ENCODE peak calls at places on chromosomes 11 and 22, in six cellular contexts. A, H, J, P, K and M are unnamed samples.
A peak's percentile ranks its signal among the peaks of the same experiment; 100 is the strongest.

GRCh38 chr22:31611065-31611760 is 50.8 kb downstream of the PISD start:
- DNase-seq in K (no peak), A (no peak), J (no peak), P (no peak), H (no peak), M (no peak)

GRCh38 chr22:42202669-42203068 is 67.8 kb downstream of the TCF20 start:
- DNase-seq in A (no peak), K (no peak), P (no peak), H (peak; percentile 25), J (peak; percentile 30), M (no peak)

GRCh38 chr11:11186249-11186648 is 166.8 kb downstream of the CSNK2A3 start:
- DNase-seq in K (no peak), P (no peak), A (no peak), J (no peak), H (no peak), M (no peak)

GRCh38 chr11:66567787-66568123 is 651 bp downstream of the CTSF start:
- DNase-seq in J (no peak), P (no peak), A (no peak), H (no peak), K (no peak), M (no peak)

GRCh38 chr22:37289156-37289735 is 6.9 kb downstream of the CYTH4 start:
- DNase-seq in K (no peak), P (no peak), J (no peak), H (no peak), A (no peak), M (no peak)

GRCh38 chr11:1122356-1123002 is 35.3 kb upstream of the MUC5AC start:
- DNase-seq in A (no peak), H (no peak), J (no peak), K (no peak), P (no peak), M (no peak)

GRCh38 chr11:24324211-24324610 is 172.6 kb upstream of the LUZP2 start:
- DNase-seq in H (peak; percentile 41), J (no peak), P (peak; percentile 1), A (no peak), K (no peak), M (no peak)

GRCh38 chr11:34639545-34639944 is 18.7 kb downstream of the EHF start:
- DNase-seq in J (no peak), A (no peak), H (peak; percentile 76), K (no peak), P (no peak), M (no peak)

GRCh38 chr22:17795661-17796548 is 21.6 kb upstream of the BID start:
- DNase-seq in J (no peak), K (peak; percentile 52), P (no peak), H (no peak), A (no peak), M (no peak)

GRCh38 chr11:100190395-100190794 is 496.7 kb upstream of the ARHGAP42 start:
- DNase-seq in P (no peak), H (no peak), A (no peak), K (no peak), J (no peak), M (no peak)

GRCh38 chr11:115391598-115391997 is 112.6 kb downstream of the CADM1 start:
- DNase-seq in H (no peak), J (no peak), K (no peak), P (no peak), A (no peak), M (no peak)

GRCh38 chr11:115334932-115335788 is 169.1 kb downstream of the CADM1 start:
- DNase-seq in A (peak; percentile 16), H (peak; percentile 51), P (no peak), K (no peak), J (peak; percentile 38), M (peak; percentile 7)

GRCh38 chr22:47474895-47475294 is 712.4 kb downstream of the TBC1D22A start:
- DNase-seq in A (no peak), P (no peak), J (no peak), H (no peak), K (no peak), M (no peak)

GRCh38 chr11:35802221-35802620 is 139.6 kb downstream of the TRIM44 start:
- DNase-seq in J (no peak), H (no peak), K (no peak), P (no peak), A (peak; percentile 68), M (no peak)

GRCh38 chr11:69670158-69670845 is 4.9 kb downstream of the LTO1 start:
- DNase-seq in P (peak; percentile 32), K (peak; percentile 90), J (peak; percentile 88), H (peak; percentile 64), A (peak; percentile 75), M (peak; percentile 74)

GRCh38 chr11:75350743-75351540 is 519 bp downstream of the ARRB1 start:
- DNase-seq in J (peak; percentile 48), P (no peak), A (peak; percentile 71), K (no peak), H (peak; percentile 31), M (no peak)

GRCh38 chr11:63937713-63938480 is 905 bp upstream of the NAA40 start:
- DNase-seq in H (no peak), P (no peak), A (no peak), K (no peak), J (no peak), M (no peak)